ENCODE peak calls at places on chromosomes 16 and 17, in five cellular contexts. H, L, Z, E and P are unnamed samples.

GRCh38 chr16:27700596-27700995 is 150.7 kb downstream of the KATNIP start:
- DNase-seq in Z (no peak), H (peak), E (no peak), L (no peak), P (no peak)

GRCh38 chr16:154223-155030 is 2.0 kb downstream of the HBZ start:
- DNase-seq in Z (no peak), H (peak), L (peak), E (no peak), P (no peak)

GRCh38 chr16:8931864-8932263 is 31.8 kb downstream of the USP7 start:
- DNase-seq in Z (no peak), E (no peak), H (peak), L (peak), P (peak)

GRCh38 chr17:31200287-31200686 is 96.8 kb downstream of the OMG start:
- DNase-seq in L (no peak), H (no peak), E (no peak), Z (no peak), P (no peak)

GRCh38 chr16:53781023-53781605 is 77.2 kb downstream of the FTO start:
- DNase-seq in H (no peak), Z (no peak), L (no peak), E (no peak), P (no peak)

GRCh38 chr17:17809527-17810373 is 27.0 kb downstream of the SREBF1 start:
- DNase-seq in E (no peak), Z (no peak), H (peak), L (no peak), P (no peak)

GRCh38 chr17:78872486-78872885 is 30.5 kb downstream of the CEP295NL start:
- DNase-seq in L (no peak), Z (no peak), E (no peak), H (no peak), P (no peak)

GRCh38 chr16:4241601-4242270 is at the start of gene SRL:
- DNase-seq in H (no peak), Z (no peak), E (no peak), L (no peak), P (no peak)

GRCh38 chr17:75008373-75008772 is 4.1 kb upstream of the MRPL58 start:
- DNase-seq in Z (no peak), E (no peak), L (no peak), H (no peak), P (no peak)

GRCh38 chr17:71987634-71988033 is 133.2 kb upstream of the SOX9 start:
- DNase-seq in H (no peak), Z (no peak), E (no peak), L (no peak), P (no peak)